ENCODE peak calls at places on chromosomes 2 and 18, in eight cellular contexts. C is COR-L47; Q is DMS 273 treated with DMSO at 0.1 percent for 48 hours; D is NCI-H2081; N is neural crest cell; T is activated T-cell treated with anti-CD3 and anti-CD28 coated beads for 24 hours; H is KG1; A is effector memory CD8-positive, alpha-beta T cell. L is an unnamed sample.

GRCh38 chr18:23071285-23071684 is 64.0 kb upstream of the CABLES1 start:
- DNase-seq in D (no peak), H (peak; percentile 89), C (no peak), Q (no peak), N (no peak), A (peak; percentile 79), T (peak; percentile 65), L (no peak)

GRCh38 chr2:76445880-76446279 is 735.2 kb upstream of the GCFC2 start:
- DNase-seq in A (no peak), C (no peak), D (no peak), N (no peak), Q (no peak), H (no peak), T (no peak), L (no peak)

GRCh38 chr2:25301453-25302352 is 40.0 kb downstream of the DNMT3A start:
- DNase-seq in H (peak; percentile 70), D (no peak), T (peak; percentile 68), C (no peak), A (peak; percentile 49), N (no peak), Q (no peak), L (no peak)

GRCh38 chr2:159119652-159120257 is 151.3 kb downstream of the TANC1 start:
- DNase-seq in D (no peak), C (no peak), H (no peak), A (no peak), N (no peak), T (no peak), Q (no peak), L (no peak)

GRCh38 chr2:188527110-188527509 is 235.4 kb downstream of the GULP1 start:
- DNase-seq in A (no peak), H (no peak), T (no peak), Q (no peak), C (no peak), D (no peak), N (no peak), L (no peak)

GRCh38 chr18:74132201-74132600 is 15.4 kb downstream of the FBXO15 start:
- DNase-seq in H (no peak), T (no peak), Q (no peak), D (no peak), N (no peak), C (no peak), A (no peak), L (no peak)

GRCh38 chr2:23545391-23545790 is 160.4 kb downstream of the KLHL29 start:
- DNase-seq in D (peak; percentile 91), A (no peak), H (no peak), N (no peak), T (no peak), Q (no peak), C (no peak), L (peak; percentile 60)

GRCh38 chr2:64937341-64938230 is 51.6 kb upstream of the SLC1A4 start:
- DNase-seq in A (no peak), N (no peak), H (no peak), C (no peak), Q (no peak), T (no peak), D (no peak), L (no peak)

GRCh38 chr2:1681323-1682310 is 62.7 kb downstream of the PXDN start:
- DNase-seq in H (no peak), D (no peak), A (no peak), T (no peak), N (no peak), C (no peak), Q (no peak), L (no peak)

GRCh38 chr2:135144343-135144742 is 92.3 kb downstream of the RAB3GAP1 start:
- DNase-seq in N (no peak), A (no peak), C (no peak), D (no peak), H (no peak), T (no peak), Q (no peak), L (no peak)

GRCh38 chr18:23498062-23498582 is 5.2 kb upstream of the RMC1 start:
- DNase-seq in C (no peak), T (no peak), N (no peak), H (peak; percentile 30), Q (no peak), D (no peak), A (no peak), L (no peak)